ENCODE peak calls at places on chromosome 22, in five cellular contexts. One of them, this sample, is unnamed.

GRCh38 chr22:22894740-22895731 is 7.4 kb downstream of the IGLL5 start:
- DNase-seq in left ventricle myocardium inferior: no peak
- DNase-seq in mesendoderm: no peak
- DNase-seq in heart left ventricle: no peak
- DNase-seq in endodermal cell: no peak
- DNase-seq in this sample: no peak

GRCh38 chr22:18988958-18989357 is 52.9 kb upstream of the PRODH start:
- DNase-seq in heart left ventricle: no peak
- DNase-seq in left ventricle myocardium inferior: no peak
- DNase-seq in endodermal cell: no peak
- DNase-seq in mesendoderm: no peak
- DNase-seq in this sample: no peak

GRCh38 chr22:40240671-40241070 is 62.9 kb downstream of the TNRC6B start:
- DNase-seq in left ventricle myocardium inferior: no peak
- DNase-seq in endodermal cell: no peak
- DNase-seq in mesendoderm: no peak
- DNase-seq in heart left ventricle: no peak
- DNase-seq in this sample: no peak

GRCh38 chr22:50729391-50730012 is 8.5 kb upstream of the ACR start:
- DNase-seq in endodermal cell: no peak
- DNase-seq in heart left ventricle: peak; percentile 56
- DNase-seq in left ventricle myocardium inferior: peak; percentile 9
- DNase-seq in mesendoderm: no peak
- DNase-seq in this sample: peak; percentile 9

GRCh38 chr22:43846966-43847365 is 15.3 kb downstream of the SULT4A1 start:
- DNase-seq in endodermal cell: no peak
- DNase-seq in heart left ventricle: peak; percentile 33
- DNase-seq in left ventricle myocardium inferior: no peak
- DNase-seq in mesendoderm: no peak
- DNase-seq in this sample: no peak

GRCh38 chr22:39512026-39512425 is 8.3 kb upstream of the ATF4 start:
- DNase-seq in endodermal cell: no peak
- DNase-seq in heart left ventricle: no peak
- DNase-seq in left ventricle myocardium inferior: no peak
- DNase-seq in mesendoderm: no peak
- DNase-seq in this sample: no peak

GRCh38 chr22:17924076-17924475 is 100.3 kb downstream of the MICAL3 start:
- DNase-seq in endodermal cell: no peak
- DNase-seq in left ventricle myocardium inferior: no peak
- DNase-seq in heart left ventricle: no peak
- DNase-seq in mesendoderm: no peak
- DNase-seq in this sample: no peak

GRCh38 chr22:28203286-28203685 is 284.2 kb upstream of the PITPNB start:
- DNase-seq in mesendoderm: no peak
- DNase-seq in left ventricle myocardium inferior: no peak
- DNase-seq in heart left ventricle: no peak
- DNase-seq in endodermal cell: no peak
- DNase-seq in this sample: no peak

GRCh38 chr22:49044091-49044490 is 783.6 kb downstream of the BRD1 start:
- DNase-seq in endodermal cell: no peak
- DNase-seq in left ventricle myocardium inferior: no peak
- DNase-seq in heart left ventricle: no peak
- DNase-seq in mesendoderm: no peak
- DNase-seq in this sample: no peak

GRCh38 chr22:27857441-27857840 is 55.9 kb upstream of the MN1 start:
- DNase-seq in mesendoderm: no peak
- DNase-seq in heart left ventricle: no peak
- DNase-seq in endodermal cell: no peak
- DNase-seq in left ventricle myocardium inferior: no peak
- DNase-seq in this sample: no peak

GRCh38 chr22:39628563-39629080 is 58.1 kb downstream of the CACNA1I start:
- DNase-seq in heart left ventricle: no peak
- DNase-seq in left ventricle myocardium inferior: no peak
- DNase-seq in mesendoderm: no peak
- DNase-seq in endodermal cell: no peak
- DNase-seq in this sample: no peak

GRCh38 chr22:19873960-19874306 is 19.3 kb upstream of the GNB1L start:
- DNase-seq in heart left ventricle: peak; percentile 49
- DNase-seq in endodermal cell: peak; percentile 42
- DNase-seq in left ventricle myocardium inferior: no peak
- DNase-seq in mesendoderm: no peak
- DNase-seq in this sample: peak; percentile 10

GRCh38 chr22:30265851-30266444 is 703 bp downstream of the OSM start:
- DNase-seq in left ventricle myocardium inferior: peak; percentile 65
- DNase-seq in mesendoderm: no peak
- DNase-seq in endodermal cell: peak; percentile 67
- DNase-seq in heart left ventricle: peak; percentile 88
- DNase-seq in this sample: no peak

GRCh38 chr22:27719535-27720227 is 81.9 kb downstream of the MN1 start:
- DNase-seq in heart left ventricle: no peak
- DNase-seq in mesendoderm: peak; percentile 78
- DNase-seq in left ventricle myocardium inferior: no peak
- DNase-seq in endodermal cell: peak; percentile 76
- DNase-seq in this sample: no peak

GRCh38 chr22:49657275-49657973 is 170.2 kb downstream of the BRD1 start:
- DNase-seq in heart left ventricle: peak; percentile 86
- DNase-seq in left ventricle myocardium inferior: peak; percentile 75
- DNase-seq in endodermal cell: no peak
- DNase-seq in mesendoderm: peak; percentile 23
- DNase-seq in this sample: peak; percentile 79

GRCh38 chr22:31036671-31037550 is 44.2 kb upstream of the SMTN start:
- DNase-seq in mesendoderm: no peak
- DNase-seq in heart left ventricle: no peak
- DNase-seq in left ventricle myocardium inferior: no peak
- DNase-seq in endodermal cell: no peak
- DNase-seq in this sample: peak; percentile 73

GRCh38 chr22:44158766-44159165 is 22.0 kb upstream of the PARVG start:
- DNase-seq in left ventricle myocardium inferior: no peak
- DNase-seq in heart left ventricle: no peak
- DNase-seq in endodermal cell: no peak
- DNase-seq in mesendoderm: no peak
- DNase-seq in this sample: no peak

GRCh38 chr22:19429950-19430889 is 1.3 kb downstream of the HIRA start:
- DNase-seq in heart left ventricle: no peak
- DNase-seq in endodermal cell: peak; percentile 70
- DNase-seq in left ventricle myocardium inferior: peak; percentile 31
- DNase-seq in mesendoderm: peak; percentile 50
- DNase-seq in this sample: no peak

GRCh38 chr22:30573594-30574094 is 821 bp downstream of the GAL3ST1 start:
- DNase-seq in mesendoderm: no peak
- DNase-seq in left ventricle myocardium inferior: no peak
- DNase-seq in endodermal cell: peak; percentile 61
- DNase-seq in heart left ventricle: no peak
- DNase-seq in this sample: no peak

GRCh38 chr22:19655399-19655798 is 58.9 kb upstream of the SEPTIN5 start:
- DNase-seq in left ventricle myocardium inferior: no peak
- DNase-seq in mesendoderm: no peak
- DNase-seq in heart left ventricle: no peak
- DNase-seq in endodermal cell: peak; percentile 29
- DNase-seq in this sample: no peak

GRCh38 chr22:50016988-50017700 is 4.6 kb upstream of the IL17REL start:
- DNase-seq in left ventricle myocardium inferior: peak; percentile 6
- DNase-seq in mesendoderm: no peak
- DNase-seq in heart left ventricle: peak; percentile 49
- DNase-seq in endodermal cell: peak; percentile 39
- DNase-seq in this sample: no peak

GRCh38 chr22:49883294-49883640 is 29.6 kb downstream of the ZBED4 start:
- DNase-seq in heart left ventricle: no peak
- DNase-seq in left ventricle myocardium inferior: no peak
- DNase-seq in endodermal cell: no peak
- DNase-seq in mesendoderm: no peak
- DNase-seq in this sample: no peak

GRCh38 chr22:26972281-26972680 is 314.9 kb downstream of the MIAT start:
- DNase-seq in heart left ventricle: no peak
- DNase-seq in endodermal cell: no peak
- DNase-seq in mesendoderm: no peak
- DNase-seq in left ventricle myocardium inferior: no peak
- DNase-seq in this sample: no peak

GRCh38 chr22:31952459-31952858 is 8.1 kb downstream of the YWHAH start:
- DNase-seq in heart left ventricle: no peak
- DNase-seq in left ventricle myocardium inferior: no peak
- DNase-seq in endodermal cell: no peak
- DNase-seq in mesendoderm: no peak
- DNase-seq in this sample: no peak

GRCh38 chr22:49547751-49548239 is 279.9 kb downstream of the BRD1 start:
- DNase-seq in endodermal cell: peak; percentile 36
- DNase-seq in left ventricle myocardium inferior: no peak
- DNase-seq in mesendoderm: no peak
- DNase-seq in heart left ventricle: peak; percentile 21
- DNase-seq in this sample: no peak

GRCh38 chr22:48692734-48693376 is 1134.8 kb downstream of the BRD1 start:
- DNase-seq in left ventricle myocardium inferior: no peak
- DNase-seq in mesendoderm: no peak
- DNase-seq in endodermal cell: no peak
- DNase-seq in heart left ventricle: peak; percentile 51
- DNase-seq in this sample: no peak

GRCh38 chr22:27726726-27727449 is 74.7 kb downstream of the MN1 start:
- DNase-seq in mesendoderm: peak; percentile 71
- DNase-seq in endodermal cell: peak; percentile 73
- DNase-seq in left ventricle myocardium inferior: peak; percentile 72
- DNase-seq in heart left ventricle: peak; percentile 74
- DNase-seq in this sample: peak; percentile 59

GRCh38 chr22:44085743-44086741 is 61.9 kb downstream of the PARVB start:
- DNase-seq in endodermal cell: peak; percentile 71
- DNase-seq in left ventricle myocardium inferior: peak; percentile 81
- DNase-seq in heart left ventricle: peak; percentile 81
- DNase-seq in mesendoderm: peak; percentile 66
- DNase-seq in this sample: peak; percentile 86

GRCh38 chr22:32829451-32829851 is 27.9 kb downstream of the TIMP3 start:
- DNase-seq in endodermal cell: no peak
- DNase-seq in heart left ventricle: no peak
- DNase-seq in mesendoderm: no peak
- DNase-seq in left ventricle myocardium inferior: no peak
- DNase-seq in this sample: no peak

GRCh38 chr22:17915188-17915587 is 109.2 kb downstream of the MICAL3 start:
- DNase-seq in endodermal cell: no peak
- DNase-seq in heart left ventricle: no peak
- DNase-seq in left ventricle myocardium inferior: no peak
- DNase-seq in mesendoderm: no peak
- DNase-seq in this sample: peak; percentile 12

GRCh38 chr22:26585104-26585790 is 4.7 kb downstream of the TPST2 start:
- DNase-seq in mesendoderm: no peak
- DNase-seq in left ventricle myocardium inferior: peak; percentile 78
- DNase-seq in heart left ventricle: peak; percentile 85
- DNase-seq in endodermal cell: no peak
- DNase-seq in this sample: peak; percentile 32

GRCh38 chr22:34416321-34416900 is 496.1 kb upstream of the LARGE1 start:
- DNase-seq in mesendoderm: peak; percentile 95
- DNase-seq in left ventricle myocardium inferior: no peak
- DNase-seq in heart left ventricle: no peak
- DNase-seq in endodermal cell: peak; percentile 42
- DNase-seq in this sample: no peak

GRCh38 chr22:40237241-40237640 is 59.5 kb downstream of the TNRC6B start:
- DNase-seq in heart left ventricle: no peak
- DNase-seq in mesendoderm: no peak
- DNase-seq in endodermal cell: no peak
- DNase-seq in left ventricle myocardium inferior: no peak
- DNase-seq in this sample: no peak

GRCh38 chr22:28112548-28113043 is 193.5 kb upstream of the PITPNB start:
- DNase-seq in mesendoderm: peak; percentile 89
- DNase-seq in heart left ventricle: no peak
- DNase-seq in endodermal cell: peak; percentile 93
- DNase-seq in left ventricle myocardium inferior: peak; percentile 48
- DNase-seq in this sample: peak; percentile 30

GRCh38 chr22:21067901-21068680 is 22.3 kb downstream of the LRRC74B start:
- DNase-seq in endodermal cell: no peak
- DNase-seq in mesendoderm: no peak
- DNase-seq in heart left ventricle: no peak
- DNase-seq in left ventricle myocardium inferior: no peak
- DNase-seq in this sample: no peak
- H3K27ac ChIP-seq in endodermal cell: no peak overlapping the region
- H3K27ac ChIP-seq in mesendoderm: no peak overlapping the region
- H3K27ac ChIP-seq in heart left ventricle: no peak overlapping the region
- H3K27ac ChIP-seq in left ventricle myocardium inferior: no peak overlapping the region
- H3K27ac ChIP-seq in this sample: no peak overlapping the region

DNA sequence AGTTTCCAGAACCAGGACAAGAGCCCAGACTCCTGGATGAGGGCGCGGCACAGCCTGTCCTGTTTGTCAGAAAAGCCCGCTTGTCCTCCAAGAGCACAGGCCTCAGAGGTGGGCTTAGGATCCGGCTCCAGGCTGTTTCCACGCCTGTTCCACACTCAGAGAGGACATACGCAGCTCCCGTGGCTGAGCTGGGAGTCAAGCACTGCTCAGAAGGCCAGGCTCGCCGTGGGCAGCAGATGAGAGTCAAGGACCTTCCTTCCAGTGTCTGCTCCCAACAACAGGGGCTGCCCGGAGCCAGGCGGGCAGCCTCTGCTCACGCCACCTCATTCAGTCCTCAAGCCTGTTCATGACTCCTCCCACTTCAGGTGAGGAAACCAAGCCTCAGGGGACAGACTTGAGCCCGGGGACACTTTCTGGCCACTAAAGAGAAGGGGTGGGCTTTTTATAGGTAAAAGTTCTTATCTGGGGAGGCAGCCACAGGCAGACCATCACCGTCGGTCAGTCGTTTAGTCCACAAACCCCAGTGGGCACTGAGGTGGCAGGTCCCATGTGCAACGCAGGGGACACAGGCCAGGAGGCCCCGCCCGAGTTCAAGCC is 3.8 kb downstream of the CYB5R3 start:
- DNase-seq in mesendoderm: no peak
- DNase-seq in left ventricle myocardium inferior: peak; percentile 42
- DNase-seq in heart left ventricle: no peak
- DNase-seq in endodermal cell: no peak
- DNase-seq in this sample: no peak
- H3K27ac ChIP-seq in mesendoderm: no peak overlapping the region
- H3K27ac ChIP-seq in left ventricle myocardium inferior: peak overlapping the region; percentile 94
- H3K27ac ChIP-seq in heart left ventricle: peak overlapping the region; percentile 94
- H3K27ac ChIP-seq in endodermal cell: no peak overlapping the region
- H3K27ac ChIP-seq in this sample: peak overlapping the region; percentile 81

GRCh38 chr22:38172489-38173155 is 9.0 kb downstream of the PLA2G6 start:
- DNase-seq in mesendoderm: no peak
- DNase-seq in endodermal cell: no peak
- DNase-seq in heart left ventricle: peak; percentile 82
- DNase-seq in left ventricle myocardium inferior: peak; percentile 76
- DNase-seq in this sample: peak; percentile 43
- H3K27ac ChIP-seq in mesendoderm: no peak overlapping the region
- H3K27ac ChIP-seq in endodermal cell: no peak overlapping the region
- H3K27ac ChIP-seq in heart left ventricle: no peak overlapping the region
- H3K27ac ChIP-seq in left ventricle myocardium inferior: peak overlapping the region; percentile 61
- H3K27ac ChIP-seq in this sample: no peak overlapping the region

GRCh38 chr22:36397081-36397766 is 9.5 kb upstream of the MYH9 start:
- DNase-seq in mesendoderm: peak; percentile 84
- DNase-seq in left ventricle myocardium inferior: no peak
- DNase-seq in heart left ventricle: no peak
- DNase-seq in endodermal cell: no peak
- DNase-seq in this sample: no peak

GRCh38 chr22:36399473-36399780 is 11.7 kb upstream of the MYH9 start:
- DNase-seq in endodermal cell: no peak
- DNase-seq in left ventricle myocardium inferior: no peak
- DNase-seq in heart left ventricle: no peak
- DNase-seq in mesendoderm: no peak
- DNase-seq in this sample: no peak

GRCh38 chr22:36395922-36396321 is 8.2 kb upstream of the MYH9 start:
- DNase-seq in heart left ventricle: no peak
- DNase-seq in endodermal cell: no peak
- DNase-seq in left ventricle myocardium inferior: no peak
- DNase-seq in mesendoderm: no peak
- DNase-seq in this sample: no peak

GRCh38 chr22:36397767-36398093 is 10.0 kb upstream of the MYH9 start:
- DNase-seq in mesendoderm: no peak
- DNase-seq in heart left ventricle: no peak
- DNase-seq in endodermal cell: no peak
- DNase-seq in left ventricle myocardium inferior: no peak
- DNase-seq in this sample: no peak

GRCh38 chr22:36398602-36399472 is 11.1 kb upstream of the MYH9 start:
- DNase-seq in heart left ventricle: no peak
- DNase-seq in left ventricle myocardium inferior: no peak
- DNase-seq in mesendoderm: no peak
- DNase-seq in endodermal cell: no peak
- DNase-seq in this sample: no peak
- H3K27ac ChIP-seq in heart left ventricle: no peak overlapping the region
- H3K27ac ChIP-seq in left ventricle myocardium inferior: no peak overlapping the region
- H3K27ac ChIP-seq in mesendoderm: no peak overlapping the region
- H3K27ac ChIP-seq in endodermal cell: no peak overlapping the region
- H3K27ac ChIP-seq in this sample: no peak overlapping the region